ENCODE peak calls at places on chromosomes 12 and 14, in six cellular contexts. C is ovary; G is left lung; Q is effector memory CD4-positive, alpha-beta T cell; X is OCI-LY7; M is endothelial cell of umbilical vein. U is an unnamed sample. For H3K36me3 and H3K4me1, the result is how much of the 10 kb centered on the place peaks cover.

GRCh38 chr14:43706901-43707300 is 800.2 kb downstream of the FSCB start:
- DNase-seq in Q (no peak), G (no peak), X (no peak), C (no peak), M (no peak), U (no peak)

GRCh38 chr14:53109028-53109687 is 44.0 kb downstream of the DDHD1 start:
- DNase-seq in C (no peak), X (peak), Q (no peak), M (peak), G (no peak), U (peak)

GRCh38 chr14:32656609-32657008 is 282.1 kb upstream of the NPAS3 start:
- DNase-seq in Q (no peak), G (no peak), M (no peak), C (no peak), X (no peak), U (no peak)

GRCh38 chr12:124617615-124618014 is 50.2 kb upstream of the NCOR2 start:
- DNase-seq in C (no peak), X (no peak), G (peak), Q (no peak), M (no peak), U (no peak)

GRCh38 chr14:96275182-96276112 is 19.4 kb downstream of the BDKRB1 start:
- DNase-seq in Q (peak), G (peak), M (peak), X (peak), C (peak), U (peak)

GRCh38 chr14:53214384-53214783 is 61.3 kb upstream of the DDHD1 start:
- DNase-seq in G (no peak), X (no peak), C (peak), M (no peak), Q (no peak), U (no peak)

GRCh38 chr12:121749267-121749666 is 36.7 kb downstream of the TMEM120B start:
- DNase-seq in M (no peak), C (no peak), Q (no peak), G (no peak), X (no peak), U (no peak)

GRCh38 chr12:66237505-66238175 is 48.6 kb downstream of the IRAK3 start:
- DNase-seq in C (no peak), M (no peak), Q (no peak), X (no peak), G (no peak), U (no peak)

GRCh38 chr12:122227341-122227740 is 1.5 kb upstream of the DIABLO start:
- DNase-seq in C (peak), Q (peak), X (no peak), M (no peak), G (no peak), U (peak)

GRCh38 chr14:94628578-94628977 is 16.4 kb downstream of the SERPINA3 start:
- DNase-seq in Q (no peak), C (no peak), X (no peak), G (no peak), M (no peak), U (no peak)

GRCh38 chr12:102480401-102480800 is at the start of gene IGF1:
- DNase-seq in C (no peak), M (peak), G (no peak), X (no peak), Q (no peak), U (no peak)

GRCh38 chr12:3117628-3118027 is 40.4 kb downstream of the TSPAN9 start:
- DNase-seq in Q (no peak), X (no peak), G (no peak), C (no peak), M (no peak), U (no peak)

GRCh38 chr12:92506460-92506859 is 196.3 kb upstream of the PLEKHG7 start:
- DNase-seq in M (peak), X (no peak), Q (no peak), G (no peak), C (no peak), U (no peak)

GRCh38 chr12:113413488-113413939 is 8.7 kb upstream of the SDSL start:
- DNase-seq in C (no peak), Q (no peak), G (no peak), M (no peak), X (no peak), U (no peak)

GRCh38 chr14:102590667-102591099 is 1.8 kb upstream of the RCOR1 start:
- DNase-seq in M (peak), G (peak), C (peak), Q (no peak), X (peak), U (peak)

GRCh38 chr14:97298331-97298730 is 501.1 kb downstream of the VRK1 start:
- DNase-seq in Q (no peak), M (no peak), G (no peak), X (no peak), C (no peak), U (no peak)

GRCh38 chr12:51714666-51715065 is 123.6 kb downstream of the SCN8A start:
- DNase-seq in C (no peak), Q (no peak), X (no peak), M (no peak), G (no peak), U (no peak)

GRCh38 chr12:66269142-66269541 is 33.2 kb upstream of the HELB start:
- DNase-seq in C (no peak), M (no peak), X (no peak), Q (no peak), G (no peak), U (no peak)

GRCh38 chr14:77457115-77457521 is 283 bp downstream of the VIPAS39 start:
- DNase-seq in Q (no peak), G (no peak), M (no peak), X (no peak), C (no peak), U (no peak)

GRCh38 chr12:25553083-25553482 is at the start of gene LMNTD1:
- DNase-seq in M (no peak), X (no peak), Q (no peak), C (no peak), G (no peak), U (no peak)

GRCh38 chr12:121797937-121798801 is 4.7 kb upstream of the RHOF start:
- DNase-seq in C (peak), M (peak), X (no peak), Q (no peak), G (peak), U (no peak)

GRCh38 chr14:101953151-101953550 is 11.2 kb upstream of the DYNC1H1 start:
- DNase-seq in G (peak), M (no peak), C (no peak), Q (no peak), X (no peak), U (no peak)

GRCh38 chr14:54790092-54790491 is 112.5 kb downstream of the GCH1 start:
- DNase-seq in M (no peak), C (no peak), G (no peak), X (no peak), Q (no peak), U (no peak)

GRCh38 chr12:3035171-3035570 is 42.0 kb upstream of the TSPAN9 start:
- DNase-seq in G (no peak), M (peak), C (no peak), Q (no peak), X (no peak), U (no peak)

GRCh38 chr12:2335109-2335508 is 282.3 kb downstream of the CACNA1C start:
- DNase-seq in M (peak), C (no peak), Q (no peak), G (no peak), X (no peak), U (no peak)

GRCh38 chr12:119154435-119154818 is 24.3 kb upstream of the HSPB8 start:
- DNase-seq in Q (no peak), G (no peak), C (no peak), M (no peak), X (no peak), U (no peak)

GRCh38 chr12:72271741-72272661 is at the start of gene TRHDE:
- DNase-seq in Q (no peak), M (peak), C (peak), G (peak), X (no peak), U (no peak)

GRCh38 chr14:58078068-58078467 is 73.9 kb downstream of the ARMH4 start:
- DNase-seq in X (no peak), G (no peak), C (no peak), M (no peak), Q (no peak), U (no peak)

GRCh38 chr14:21734457-21735074 is 60.9 kb upstream of the OR4E1 start:
- DNase-seq in M (peak), Q (no peak), C (no peak), G (no peak), X (peak), U (no peak)

GRCh38 chr14:101060171-101060601 is 156.7 kb upstream of the RTL1 start:
- DNase-seq in C (no peak), G (peak), X (no peak), M (no peak), Q (no peak), U (no peak)

DNA sequence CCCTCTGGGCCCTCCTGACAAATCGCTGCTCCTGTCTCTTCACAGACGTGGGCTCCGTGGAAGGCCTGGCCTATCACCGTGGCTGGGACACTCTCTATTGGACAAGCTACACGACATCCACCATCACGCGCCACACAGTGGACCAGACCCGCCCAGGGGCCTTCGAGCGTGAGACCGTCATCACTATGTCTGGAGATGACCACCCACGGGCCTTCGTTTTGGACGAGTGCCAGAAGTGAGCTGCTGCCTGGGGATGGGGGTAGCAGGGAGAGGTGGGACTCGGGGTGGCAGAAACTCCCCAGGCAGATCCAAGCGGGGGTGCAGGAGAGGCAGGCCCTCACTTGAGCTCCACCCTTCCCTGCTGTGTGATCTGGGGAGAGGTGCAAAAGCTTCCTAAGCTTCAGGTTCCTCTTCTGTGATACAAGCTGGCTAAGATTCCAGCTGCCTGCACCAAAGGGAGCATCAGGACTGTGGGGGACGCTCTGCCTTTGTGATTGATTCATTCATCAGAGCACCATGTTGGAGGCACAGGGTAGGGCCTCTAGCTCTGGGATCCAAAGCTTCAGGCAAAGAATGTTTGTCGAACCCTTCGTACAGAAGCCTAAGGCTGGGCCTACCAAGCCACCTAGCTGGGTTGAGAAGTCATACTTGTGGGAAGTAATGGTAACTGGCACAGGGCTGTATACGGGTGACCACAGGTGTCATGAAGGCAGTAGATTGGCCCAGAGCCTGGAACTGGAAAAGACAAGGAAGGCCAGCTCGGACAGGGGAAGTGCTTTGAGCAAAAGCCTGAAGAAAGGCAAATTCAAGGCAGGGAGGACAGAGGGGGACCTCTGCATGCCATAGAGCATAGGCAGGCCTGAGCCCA is 29.1 kb upstream of the NXPH4 start:
- DNase-seq in Q (no peak), X (no peak), G (no peak), C (no peak), M (no peak), U (no peak)
- H3K36me3 ChIP-seq in Q (under half), X (under half), G (half or more), C (under half), M (under half), U (under half)

DNA sequence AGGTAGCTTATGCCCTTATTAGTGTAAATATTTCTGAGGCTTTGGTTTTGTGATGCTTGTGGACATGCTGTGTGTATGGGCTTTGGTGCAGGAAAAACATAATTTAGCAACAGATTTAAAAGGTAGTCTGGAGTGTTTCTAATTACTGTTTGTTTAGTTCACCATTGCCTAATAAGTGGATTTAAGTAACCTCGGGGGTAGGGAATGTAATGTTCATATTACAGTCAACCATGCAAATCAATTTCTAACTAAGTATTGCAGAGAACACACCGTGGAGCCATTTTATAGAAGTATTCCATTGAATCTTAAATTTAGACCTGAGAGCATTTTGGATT is 53.5 kb downstream of the ANO6 start:
- DNase-seq in X (no peak), C (no peak), G (no peak), M (no peak), Q (no peak), U (no peak)
- H3K4me1 ChIP-seq in X (under half), C (under half), G (under half), M (under half), Q (under half), U (under half)

DNA sequence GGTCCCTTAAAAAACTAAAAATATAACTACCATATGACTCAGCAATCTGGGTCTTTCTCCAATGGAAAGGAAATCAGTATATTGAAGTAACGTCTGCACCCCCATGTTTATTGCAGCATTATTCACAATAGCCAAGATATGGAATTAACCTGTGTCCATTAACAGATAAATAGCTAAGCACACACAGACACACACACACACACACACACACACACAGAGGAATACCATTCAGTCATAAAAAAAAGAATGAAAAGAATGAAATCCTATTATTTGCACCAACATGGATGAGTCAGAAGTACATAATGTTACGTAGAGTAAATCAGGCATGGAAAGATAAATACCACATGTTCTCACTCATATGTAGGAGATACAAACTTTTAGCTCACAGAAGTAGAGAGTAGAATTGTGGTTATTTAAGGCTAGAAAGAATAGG is 4.6 kb downstream of the KLRK1 start:
- DNase-seq in Q (no peak), M (no peak), C (no peak), G (no peak), X (no peak), U (no peak)
- H3K27ac ChIP-seq in Q (no peak), M (no peak), C (no peak), G (no peak), X (no peak), U (peak)

DNA sequence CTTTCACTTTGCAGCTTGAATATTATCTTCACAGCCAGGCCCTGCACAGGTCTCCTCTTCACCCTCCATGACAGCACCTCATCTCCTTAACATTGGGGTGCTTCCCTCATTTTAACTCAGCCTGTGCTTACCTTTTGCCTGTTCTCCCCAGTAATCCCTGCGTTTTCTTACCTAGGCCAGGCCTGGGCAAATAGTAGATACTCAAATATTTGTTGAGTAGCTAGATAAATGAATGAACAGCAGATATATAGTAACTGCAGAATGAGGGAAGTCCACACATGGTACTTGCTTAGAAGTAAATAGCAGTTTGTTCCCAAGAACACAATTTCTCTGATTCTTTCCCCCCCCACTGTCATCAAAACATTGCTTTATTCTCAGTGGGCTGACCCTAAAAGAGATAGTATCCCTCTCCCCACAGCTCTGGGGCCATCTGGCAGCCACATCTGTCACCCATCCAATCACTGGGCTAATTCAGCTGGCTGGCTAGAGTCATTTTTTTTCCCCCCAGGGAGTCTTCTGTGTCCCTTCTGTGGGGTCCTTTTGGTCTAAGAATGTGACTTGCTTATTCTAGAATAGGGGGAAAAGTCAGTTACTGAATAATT is 43.2 kb downstream of the APPL2 start:
- DNase-seq in X (no peak), G (no peak), C (no peak), Q (no peak), M (no peak), U (no peak)
- H3K36me3 ChIP-seq in X (half or more), G (half or more), C (under half), Q (half or more), M (under half), U (under half)

DNA sequence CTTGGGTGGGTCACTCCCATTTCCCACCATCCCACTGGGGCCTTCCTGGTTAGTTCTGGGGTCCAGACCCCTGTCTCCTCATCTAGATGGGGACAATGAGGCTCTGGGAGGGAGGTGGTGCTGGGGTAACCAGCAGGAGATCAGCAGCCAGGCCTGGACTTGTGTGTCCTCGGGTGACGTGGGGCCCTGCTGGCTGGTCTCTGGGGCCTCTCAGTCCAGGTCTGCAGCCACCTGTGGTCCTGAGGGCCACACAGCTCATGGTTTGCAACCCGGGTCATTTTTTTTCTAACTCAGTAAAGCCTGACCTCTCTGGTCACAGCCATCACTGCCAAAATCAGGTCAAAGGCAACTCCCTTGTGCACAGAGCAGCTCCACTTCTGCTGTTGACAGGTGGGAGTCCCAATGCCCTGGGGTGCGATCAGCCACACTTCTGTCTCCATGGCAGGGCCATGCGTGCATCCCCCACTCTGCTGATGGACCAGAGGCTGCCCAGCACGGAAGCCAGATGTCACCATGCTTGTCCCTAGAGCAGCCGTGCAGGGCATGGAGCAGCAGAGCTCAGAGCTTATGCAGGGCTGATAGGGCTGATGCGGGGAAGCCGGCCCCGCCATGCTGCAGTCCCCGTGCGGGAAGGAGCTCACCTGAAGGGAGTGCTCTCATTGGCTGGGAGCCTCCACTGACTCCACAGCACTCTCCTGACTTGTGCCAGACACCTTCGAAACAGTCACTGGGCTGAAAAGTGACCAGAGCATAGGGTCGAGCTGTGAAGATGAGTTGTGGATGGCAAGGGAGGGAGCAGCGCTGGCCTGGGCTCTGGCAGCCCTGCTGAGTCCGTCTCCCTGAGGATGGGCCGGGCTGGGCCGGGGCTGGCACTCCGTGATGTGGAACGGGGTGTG is 251.0 kb downstream of the ADGRD1 start:
- DNase-seq in X (no peak), C (no peak), Q (no peak), M (no peak), G (no peak), U (no peak)
- H3K4me1 ChIP-seq in X (under half), C (under half), Q (under half), M (under half), G (under half), U (under half)

GRCh38 chr12:95546491-95546813 is 4.8 kb downstream of the USP44 start:
- DNase-seq in M (no peak), C (no peak), G (no peak), Q (no peak), X (no peak), U (no peak)
- H3K27ac ChIP-seq in M (no peak), C (no peak), G (no peak), Q (no peak), X (no peak), U (no peak)

U was measured in CD8-positive, alpha-beta T cell.